ENCODE peak calls at places on chromosomes 4 and X, in ten cellular contexts. V is CD4-positive, alpha-beta memory T cell; D is fibroblast of lung; K is GM23248; L is astrocyte of the spinal cord; H is body of pancreas; R is bronchial epithelial cell; Z is fibroblast of the aortic adventitia; F is CD4-positive, CD25-positive, alpha-beta regulatory T cell; X is cardiac fibroblast. E is an unnamed sample.

GRCh38 chrX:148501121-148502066 is 977 bp downstream of the AFF2 start:
- DNase-seq in V (no peak), D (no peak), K (no peak), L (no peak), H (no peak), R (no peak), Z (no peak), F (peak), X (no peak), E (no peak)

GRCh38 chr4:77047037-77047436 is 28.8 kb downstream of the CCNI start:
- DNase-seq in V (no peak), D (peak), K (peak), L (peak), H (no peak), R (no peak), Z (peak), F (peak), X (peak), E (no peak)

GRCh38 chr4:90127223-90127705 is at the start of gene CCSER1:
- DNase-seq in V (peak), D (peak), K (peak), L (peak), H (peak), R (peak), Z (peak), F (peak), X (peak), E (no peak)

GRCh38 chr4:182808673-182809416 is 108.3 kb downstream of the DCTD start:
- DNase-seq in V (peak), D (no peak), K (peak), L (no peak), H (no peak), R (peak), Z (no peak), F (peak), X (no peak), E (no peak)

GRCh38 chr4:149522031-149522430 is 293.6 kb downstream of the IQCM start:
- DNase-seq in V (no peak), D (peak), K (no peak), L (no peak), H (no peak), R (no peak), Z (no peak), F (no peak), X (no peak), E (no peak)

GRCh38 chrX:68488657-68489056 is 10.2 kb upstream of the YIPF6 start:
- DNase-seq in V (no peak), D (no peak), K (no peak), L (no peak), H (no peak), R (no peak), Z (no peak), F (no peak), X (no peak), E (no peak)

GRCh38 chrX:49269768-49270248 is at the start of gene PPP1R3F:
- DNase-seq in V (no peak), D (no peak), K (no peak), L (no peak), H (no peak), R (no peak), Z (no peak), F (no peak), X (no peak), E (no peak)

GRCh38 chrX:29530520-29530919 is 684.8 kb upstream of the MAGEB2 start:
- DNase-seq in V (no peak), D (peak), K (peak), L (peak), H (no peak), R (peak), Z (peak), F (no peak), X (peak), E (no peak)

GRCh38 chrX:19926095-19926494 is 38.7 kb upstream of the SH3KBP1 start:
- DNase-seq in V (no peak), D (no peak), K (no peak), L (no peak), H (no peak), R (no peak), Z (no peak), F (peak), X (no peak), E (no peak)

GRCh38 chrX:134173541-134174272 is 63.3 kb upstream of the CCDC160 start:
- DNase-seq in V (peak), D (no peak), K (no peak), L (no peak), H (no peak), R (no peak), Z (no peak), F (peak), X (no peak), E (no peak)

GRCh38 chrX:38804481-38805293 is 3.4 kb downstream of the MID1IP1 start:
- DNase-seq in V (no peak), D (no peak), K (peak), L (no peak), H (peak), R (no peak), Z (peak), F (peak), X (peak), E (no peak)

GRCh38 chrX:137567474-137568232 is 1.7 kb downstream of the ZIC3 start:
- DNase-seq in V (no peak), D (no peak), K (peak), L (peak), H (no peak), R (no peak), Z (no peak), F (no peak), X (no peak), E (no peak)

GRCh38 chr4:140308366-140309123 is 64.9 kb upstream of the SCOC start:
- DNase-seq in V (no peak), D (peak), K (peak), L (peak), H (peak), R (peak), Z (peak), F (no peak), X (peak), E (no peak)

GRCh38 chrX:114134465-114134864 is 449.4 kb upstream of the HTR2C start:
- DNase-seq in V (no peak), D (no peak), K (peak), L (no peak), H (no peak), R (peak), Z (no peak), F (no peak), X (no peak), E (no peak)

GRCh38 chr4:105466580-105466979 is 7.3 kb downstream of the PPA2 start:
- DNase-seq in V (no peak), D (no peak), K (no peak), L (no peak), H (no peak), R (no peak), Z (no peak), F (no peak), X (no peak), E (no peak)

GRCh38 chr4:2940267-2941137 is 22.7 kb downstream of the NOP14 start:
- DNase-seq in V (no peak), D (no peak), K (peak), L (no peak), H (no peak), R (no peak), Z (no peak), F (no peak), X (no peak), E (no peak)

GRCh38 chr4:85058551-85058950 is 92.1 kb upstream of the WDFY3 start:
- DNase-seq in V (no peak), D (peak), K (no peak), L (no peak), H (no peak), R (peak), Z (no peak), F (no peak), X (no peak), E (no peak)

GRCh38 chr4:2786152-2786671 is 6.7 kb upstream of the SH3BP2 start:
- DNase-seq in V (peak), D (no peak), K (no peak), L (no peak), H (no peak), R (no peak), Z (no peak), F (no peak), X (no peak), E (no peak)

GRCh38 chr4:183571350-183572076 is 66.7 kb downstream of the ING2 start:
- DNase-seq in V (no peak), D (peak), K (peak), L (peak), H (peak), R (peak), Z (no peak), F (no peak), X (peak), E (no peak)

GRCh38 chr4:85478576-85478975 is 3.6 kb downstream of the ARHGAP24 start:
- DNase-seq in V (no peak), D (peak), K (peak), L (no peak), H (no peak), R (no peak), Z (peak), F (no peak), X (peak), E (no peak)

GRCh38 chr4:99062120-99062519 is 26.5 kb downstream of the ADH5 start:
- DNase-seq in V (no peak), D (no peak), K (peak), L (no peak), H (no peak), R (no peak), Z (no peak), F (no peak), X (no peak), E (no peak)

GRCh38 chrX:19679787-19680186 is 164.5 kb upstream of the MAP3K15 start:
- DNase-seq in V (no peak), D (no peak), K (no peak), L (no peak), H (no peak), R (no peak), Z (no peak), F (no peak), X (no peak), E (no peak)

GRCh38 chrX:68691102-68691501 is 43.6 kb downstream of the STARD8 start:
- DNase-seq in V (no peak), D (no peak), K (no peak), L (no peak), H (no peak), R (no peak), Z (no peak), F (no peak), X (no peak), E (no peak)

GRCh38 chr4:38233727-38234478 is 273.7 kb downstream of the PTTG2 start:
- DNase-seq in V (no peak), D (no peak), K (no peak), L (no peak), H (no peak), R (no peak), Z (no peak), F (no peak), X (no peak), E (no peak)

GRCh38 chr4:89324671-89325070 is 17.1 kb upstream of the GPRIN3 start:
- DNase-seq in V (no peak), D (no peak), K (peak), L (peak), H (no peak), R (peak), Z (no peak), F (no peak), X (peak), E (no peak)

GRCh38 chr4:73714647-73715046 is 25.7 kb upstream of the CXCL8 start:
- DNase-seq in V (no peak), D (no peak), K (no peak), L (no peak), H (no peak), R (no peak), Z (no peak), F (no peak), X (no peak), E (no peak)

GRCh38 chr4:80417019-80417418 is 81.5 kb downstream of the CFAP299 start:
- DNase-seq in V (no peak), D (no peak), K (no peak), L (no peak), H (no peak), R (no peak), Z (no peak), F (no peak), X (no peak), E (no peak)

GRCh38 chr4:112082954-112083586 is 62.2 kb upstream of the FAM241A start:
- DNase-seq in V (no peak), D (peak), K (peak), L (peak), H (no peak), R (peak), Z (peak), F (no peak), X (peak), E (no peak)

GRCh38 chrX:111375747-111376146 is 36.2 kb downstream of the DCX start:
- DNase-seq in V (no peak), D (no peak), K (peak), L (peak), H (no peak), R (peak), Z (peak), F (no peak), X (no peak), E (no peak)

GRCh38 chr4:104490770-104491395 is 3.8 kb downstream of the CXXC4 start:
- DNase-seq in V (no peak), D (peak), K (peak), L (peak), H (peak), R (peak), Z (peak), F (peak), X (peak), E (no peak)

GRCh38 chr4:48909697-48910096 is 3.1 kb upstream of the OCIAD2 start:
- DNase-seq in V (no peak), D (peak), K (peak), L (peak), H (no peak), R (peak), Z (peak), F (peak), X (peak), E (no peak)

GRCh38 chr4:141346144-141346543 is 125.4 kb downstream of the ZNF330 start:
- DNase-seq in V (no peak), D (peak), K (peak), L (peak), H (peak), R (peak), Z (peak), F (no peak), X (peak), E (no peak)

GRCh38 chr4:156609421-156609820 is 362.2 kb downstream of the PDGFC start:
- DNase-seq in V (no peak), D (no peak), K (no peak), L (no peak), H (peak), R (no peak), Z (no peak), F (no peak), X (no peak), E (no peak)

GRCh38 chr4:20393486-20394100 is 141.9 kb downstream of the SLIT2 start:
- DNase-seq in V (no peak), D (no peak), K (peak), L (peak), H (no peak), R (no peak), Z (peak), F (no peak), X (no peak), E (no peak)

GRCh38 chrX:156000361-156000926 is 2.9 kb downstream of the IL9R start:
- DNase-seq in V (no peak), D (no peak), K (no peak), L (no peak), H (no peak), R (no peak), Z (no peak), F (no peak), X (no peak), E (no peak)

GRCh38 chr4:156635046-156635445 is 336.6 kb downstream of the PDGFC start:
- DNase-seq in V (no peak), D (no peak), K (no peak), L (peak), H (no peak), R (no peak), Z (peak), F (no peak), X (no peak), E (no peak)

GRCh38 chrX:153476628-153477027 is 6.3 kb upstream of the HAUS7 start:
- DNase-seq in V (no peak), D (peak), K (peak), L (peak), H (no peak), R (no peak), Z (peak), F (no peak), X (peak), E (no peak)

GRCh38 chrX:153744210-153745066 is 19.6 kb upstream of the PLXNB3 start:
- DNase-seq in V (no peak), D (no peak), K (peak), L (no peak), H (no peak), R (no peak), Z (no peak), F (no peak), X (no peak), E (no peak)

DNA sequence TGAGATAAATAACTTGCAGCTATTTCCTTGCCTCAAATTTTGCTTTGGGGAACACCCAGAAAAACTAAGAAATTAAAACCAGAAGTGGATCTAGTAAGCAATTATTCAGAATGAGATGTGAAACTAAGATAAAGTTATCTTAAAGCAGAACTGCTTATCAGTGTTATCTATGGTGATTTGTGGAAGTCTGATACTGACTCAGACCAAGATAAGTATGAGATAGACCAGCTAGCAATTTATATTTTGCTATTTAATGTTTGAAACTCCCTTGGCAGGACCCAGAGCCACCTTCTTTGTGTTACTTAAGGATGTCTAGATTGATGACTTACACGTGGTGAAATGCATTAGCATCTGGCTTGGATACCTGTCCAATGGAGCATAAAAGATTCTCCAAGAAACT is 368.1 kb downstream of the EPHA5 start:
- DNase-seq in V (no peak), D (no peak), K (no peak), L (no peak), H (no peak), R (no peak), Z (peak), F (no peak), X (no peak), E (no peak)
- H3K4me3 ChIP-seq in V (no peak), D (no peak), K (no peak), L (no peak), H (no peak), R (no peak), Z (no peak), F (no peak), X (no peak), E (no peak)

GRCh38 chr4:21952549-21952948 is 4.0 kb upstream of the KCNIP4 start:
- DNase-seq in V (no peak), D (no peak), K (no peak), L (no peak), H (no peak), R (no peak), Z (no peak), F (no peak), X (no peak), E (no peak)

GRCh38 chr4:21948347-21949072 is at the start of gene KCNIP4:
- DNase-seq in V (no peak), D (peak), K (peak), L (peak), H (peak), R (no peak), Z (peak), F (peak), X (peak), E (no peak)

GRCh38 chr4:21946858-21947257 is 1.7 kb downstream of the KCNIP4 start:
- DNase-seq in V (no peak), D (no peak), K (no peak), L (no peak), H (no peak), R (no peak), Z (no peak), F (no peak), X (no peak), E (no peak)

GRCh38 chr4:21949073-21949457 is 493 bp upstream of the KCNIP4 start:
- DNase-seq in V (no peak), D (peak), K (peak), L (no peak), H (peak), R (no peak), Z (no peak), F (no peak), X (peak), E (no peak)

DNA sequence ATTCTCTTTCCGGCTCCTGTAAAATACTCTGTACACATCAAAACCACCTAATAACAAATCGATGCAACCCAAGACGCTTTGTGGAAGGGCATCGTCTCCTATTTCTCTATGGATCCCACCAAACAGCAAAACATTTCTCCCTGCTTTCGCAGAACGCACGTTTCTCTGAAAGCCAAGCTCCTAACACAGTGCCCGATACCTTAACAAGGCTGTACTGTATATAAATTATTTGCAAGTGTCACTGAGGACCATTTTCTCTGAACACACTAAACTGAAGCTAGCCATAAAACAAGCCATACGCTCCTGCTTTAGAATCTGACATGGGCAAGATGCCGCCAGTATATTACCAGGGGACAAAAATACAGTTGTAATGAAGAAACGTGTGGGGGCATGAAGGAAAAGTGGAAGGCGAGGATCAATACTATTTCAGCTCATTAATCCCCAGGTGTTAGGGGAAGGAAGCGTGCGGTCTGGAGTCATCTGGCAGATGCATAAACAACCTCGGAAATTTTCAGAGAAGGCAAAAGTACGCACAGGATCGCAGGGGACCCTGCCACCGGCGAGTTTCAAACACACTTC is 715 bp downstream of the KCNIP4 start:
- DNase-seq in V (no peak), D (no peak), K (peak), L (no peak), H (no peak), R (no peak), Z (no peak), F (no peak), X (no peak), E (no peak)
- H3K4me3 ChIP-seq in V (no peak), D (no peak), K (peak), L (peak), H (no peak), R (no peak), Z (peak), F (no peak), X (no peak), E (no peak)

GRCh38 chr4:154781126-154781982 is at the start of gene RBM46:
- DNase-seq in V (no peak), D (no peak), K (peak), L (no peak), H (no peak), R (no peak), Z (no peak), F (no peak), X (no peak), E (no peak)
- H3K4me3 ChIP-seq in V (no peak), D (no peak), K (peak), L (no peak), H (no peak), R (no peak), Z (no peak), F (no peak), X (no peak), E (no peak)

GRCh38 chr4:122787940-122788339 is 38.7 kb upstream of the FGF2 start:
- DNase-seq in V (no peak), D (no peak), K (no peak), L (no peak), H (no peak), R (no peak), Z (peak), F (no peak), X (peak), E (no peak)

GRCh38 chr4:122788935-122789334 is 37.7 kb upstream of the FGF2 start:
- DNase-seq in V (no peak), D (no peak), K (no peak), L (no peak), H (no peak), R (no peak), Z (no peak), F (no peak), X (no peak), E (no peak)

GRCh38 chr4:122784261-122784660 is 42.4 kb upstream of the FGF2 start:
- DNase-seq in V (no peak), D (no peak), K (no peak), L (no peak), H (no peak), R (no peak), Z (peak), F (no peak), X (peak), E (no peak)

GRCh38 chr4:122785099-122785498 is 41.5 kb upstream of the FGF2 start:
- DNase-seq in V (no peak), D (no peak), K (no peak), L (no peak), H (no peak), R (no peak), Z (no peak), F (no peak), X (no peak), E (no peak)

GRCh38 chr4:122783301-122784215 is 43.1 kb upstream of the FGF2 start:
- DNase-seq in V (no peak), D (peak), K (peak), L (peak), H (peak), R (peak), Z (peak), F (no peak), X (peak), E (no peak)
- H3K4me3 ChIP-seq in V (no peak), D (no peak), K (peak), L (no peak), H (no peak), R (no peak), Z (peak), F (no peak), X (no peak), E (no peak)

DNA sequence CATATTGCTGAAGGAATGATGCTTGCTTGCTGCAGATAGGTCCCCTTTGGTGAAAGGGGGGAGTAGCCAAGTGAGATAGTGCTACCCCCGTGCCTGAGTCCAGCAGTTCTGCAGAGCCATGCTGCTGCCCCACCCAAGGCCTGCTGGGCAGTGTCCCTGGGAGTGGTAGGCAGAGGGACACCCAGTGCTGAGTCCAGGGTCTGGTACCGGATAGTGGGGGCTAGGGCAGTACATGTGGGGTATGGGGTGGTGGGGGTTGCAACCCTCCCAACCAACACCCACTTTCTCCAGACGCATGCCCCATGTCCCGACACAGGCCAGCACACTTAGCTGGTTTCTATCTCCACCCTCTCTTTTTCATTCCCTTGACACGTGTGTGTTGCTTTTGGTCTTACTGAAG is 62.0 kb upstream of the TLR2 start:
- DNase-seq in V (no peak), D (no peak), K (no peak), L (no peak), H (no peak), R (no peak), Z (no peak), F (no peak), X (no peak), E (no peak)
- H3K4me3 ChIP-seq in V (no peak), D (no peak), K (no peak), L (no peak), H (no peak), R (no peak), Z (no peak), F (no peak), X (no peak), E (no peak)

E was measured in SK-N-MC.